ENCODE peak calls at places on chromosomes 7 and 10, in four cellular contexts. F is A549, Z is tibial nerve, M is cardiac fibroblast. X is an unnamed sample.

GRCh38 chr10:122062831-122063674 is 74.1 kb downstream of the TACC2 start:
- DNase-seq in F (peak; percentile 99), Z (peak; percentile 77), M (peak; percentile 90), X (no peak)

GRCh38 chr10:95268438-95268837 is 22.4 kb downstream of the PDLIM1 start:
- DNase-seq in F (no peak), Z (no peak), M (peak; percentile 70), X (no peak)

GRCh38 chr10:98242823-98243222 is 25.2 kb downstream of the LOXL4 start:
- DNase-seq in F (peak; percentile 19), Z (no peak), M (peak; percentile 45), X (no peak)

GRCh38 chr10:47047127-47047504 is 135.9 kb downstream of the PTPN20 start:
- DNase-seq in F (no peak), Z (no peak), M (no peak), X (no peak)

GRCh38 chr10:95248989-95249388 is 41.8 kb downstream of the PDLIM1 start:
- DNase-seq in F (no peak), Z (no peak), M (no peak), X (peak; percentile 60)

GRCh38 chr7:46178685-46179084 is 257.6 kb upstream of the IGFBP3 start:
- DNase-seq in F (no peak), Z (no peak), M (peak; percentile 70), X (peak; percentile 36)

GRCh38 chr7:96330193-96330592 is 8.3 kb upstream of the SLC25A13 start:
- DNase-seq in F (no peak), Z (no peak), M (no peak), X (no peak)

GRCh38 chr10:77313066-77313750 is 324.4 kb downstream of the KCNMA1 start:
- DNase-seq in F (no peak), Z (no peak), M (peak; percentile 64), X (no peak)

DNA sequence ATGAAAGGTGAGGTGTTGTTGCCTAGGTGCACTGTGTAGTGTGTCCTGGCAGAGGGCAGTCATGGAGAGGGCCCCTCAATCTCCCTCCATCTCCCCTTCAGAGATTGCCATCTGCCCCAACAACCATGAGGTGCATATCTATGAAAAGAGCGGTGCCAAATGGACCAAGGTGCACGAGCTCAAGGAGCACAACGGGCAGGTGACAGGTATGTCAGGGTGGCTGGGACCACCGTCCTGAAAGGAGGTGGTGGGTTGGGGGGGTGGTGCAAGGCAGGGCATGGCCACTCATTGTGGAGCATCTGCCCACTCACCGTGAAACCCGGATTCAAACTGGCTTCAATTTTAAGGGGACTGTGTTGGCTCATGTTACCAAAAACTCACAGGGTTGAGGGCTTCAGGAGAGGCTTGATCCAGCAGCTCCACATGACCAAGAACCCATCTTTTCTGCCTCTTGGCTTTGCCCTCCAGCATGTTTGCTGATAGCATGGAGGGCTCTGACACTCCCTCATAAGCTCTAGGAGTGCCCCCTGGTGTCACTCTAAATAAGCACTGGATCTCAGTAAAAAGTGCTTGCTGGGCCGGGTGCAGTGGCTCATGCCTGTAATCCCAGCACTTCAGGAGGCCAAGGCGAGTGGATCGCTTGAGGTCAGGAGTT is 12.2 kb downstream of the ARPC1B start:
- DNase-seq in F (peak; percentile 76), Z (no peak), M (peak; percentile 58), X (no peak)
- TF ChIP-seq CTCF in F (peak; percentile 33), Z (no peak), M (peak; percentile 32), X (peak; percentile 36)

DNA sequence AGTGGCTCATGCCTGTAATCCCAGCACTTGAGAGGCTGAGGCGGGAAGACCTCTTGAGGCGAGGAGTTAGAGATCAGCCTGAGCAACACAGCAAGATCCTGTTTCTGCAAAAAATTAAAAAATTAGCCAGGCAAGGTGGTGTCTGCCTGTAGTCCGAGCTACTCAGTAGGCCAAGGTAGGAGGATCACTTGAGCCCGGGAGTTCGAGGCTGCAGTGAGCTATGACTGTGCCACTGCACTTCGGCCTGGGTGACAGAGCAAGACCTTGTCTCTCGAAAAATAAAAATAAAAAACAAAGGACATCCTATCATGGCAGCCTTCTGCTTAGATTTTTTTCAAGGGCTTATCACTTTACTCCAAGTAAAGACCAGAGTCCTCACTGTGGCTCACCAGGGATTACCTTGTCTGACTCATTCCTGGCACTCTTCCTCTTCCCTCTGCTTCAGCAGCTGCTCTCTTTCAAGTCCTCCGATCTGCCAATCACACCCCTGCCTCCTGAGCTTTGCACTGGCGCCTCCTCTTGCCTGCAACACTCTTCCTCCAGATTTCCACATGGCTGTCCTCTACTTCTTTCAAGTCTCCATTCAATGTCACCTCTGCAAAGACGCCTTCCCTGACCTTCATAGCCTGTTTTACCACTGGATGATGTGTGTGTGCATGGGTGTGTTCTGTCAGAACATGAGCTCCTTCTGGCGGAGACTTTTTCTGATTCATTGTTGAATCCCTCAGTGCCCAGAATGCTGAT is 7.7 kb downstream of the PRTFDC1 start:
- DNase-seq in F (peak; percentile 79), Z (no peak), M (peak; percentile 71), X (no peak)
- TF ChIP-seq CTCF in F (peak; percentile 12), Z (no peak), M (peak; percentile 14), X (no peak)

GRCh38 chr7:91411062-91411461 is 146.8 kb downstream of the FZD1 start:
- DNase-seq in F (no peak), Z (no peak), M (no peak), X (no peak)
- TF ChIP-seq CTCF in F (no peak), Z (no peak), M (no peak), X (no peak)

GRCh38 chr7:124171068-124171467 is 138.2 kb upstream of the TMEM229A start:
- DNase-seq in F (peak; percentile 14), Z (no peak), M (peak; percentile 14), X (no peak)
- TF ChIP-seq CTCF in F (no peak), Z (no peak), M (no peak), X (peak; percentile 80)

DNA sequence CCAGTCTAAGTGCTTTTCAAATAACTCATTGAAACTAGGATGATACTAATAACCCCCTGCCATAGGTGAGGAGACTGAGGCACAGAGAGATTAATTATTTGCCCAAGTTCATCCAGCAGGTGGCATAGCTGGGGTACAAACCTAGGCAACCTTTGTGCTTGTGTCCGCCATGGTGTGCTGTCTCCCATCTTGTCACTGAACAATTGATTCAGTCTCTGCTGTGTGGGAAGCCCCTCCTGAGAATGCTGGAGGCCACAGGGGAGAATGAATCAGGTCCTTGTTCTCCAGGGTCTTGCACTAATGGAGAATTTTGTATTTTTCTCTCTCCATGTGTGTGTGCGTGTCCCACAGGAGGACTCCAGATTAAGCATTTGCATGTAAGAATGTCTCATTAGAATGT is 15.8 kb upstream of the TMEM236 start:
- DNase-seq in F (no peak), Z (no peak), M (no peak), X (no peak)
- TF ChIP-seq CTCF in F (no peak), Z (no peak), M (no peak), X (no peak)

GRCh38 chr10:91740353-91740924 is 57.8 kb upstream of the TNKS2 start:
- DNase-seq in F (no peak), Z (no peak), M (no peak), X (no peak)

GRCh38 chr10:91743460-91743859 is 54.8 kb upstream of the TNKS2 start:
- DNase-seq in F (no peak), Z (no peak), M (no peak), X (no peak)

GRCh38 chr10:91742189-91742588 is 56.0 kb upstream of the TNKS2 start:
- DNase-seq in F (no peak), Z (no peak), M (no peak), X (no peak)

GRCh38 chr10:91745086-91745831 is 53.0 kb upstream of the TNKS2 start:
- DNase-seq in F (peak; percentile 72), Z (no peak), M (peak; percentile 29), X (no peak)
- TF ChIP-seq CTCF in F (peak; percentile 65), Z (no peak), M (peak; percentile 39), X (peak; percentile 47)

GRCh38 chr10:108362306-108362705 is 1197.8 kb upstream of the SORCS1 start:
- DNase-seq in F (no peak), Z (no peak), M (no peak), X (no peak)

GRCh38 chr10:108360187-108360586 is 1195.7 kb upstream of the SORCS1 start:
- DNase-seq in F (no peak), Z (no peak), M (peak; percentile 19), X (no peak)

GRCh38 chr10:108363566-108363965 is 1199.1 kb upstream of the SORCS1 start:
- DNase-seq in F (no peak), Z (no peak), M (no peak), X (no peak)

GRCh38 chr10:108362956-108363355 is 1198.5 kb upstream of the SORCS1 start:
- DNase-seq in F (no peak), Z (no peak), M (no peak), X (no peak)

GRCh38 chr10:108358912-108359311 is 1194.4 kb upstream of the SORCS1 start:
- DNase-seq in F (peak; percentile 20), Z (no peak), M (peak; percentile 88), X (no peak)
- TF ChIP-seq CTCF in F (no peak), Z (no peak), M (no peak), X (no peak)

GRCh38 chr7:90412458-90413184 is 9.4 kb downstream of the CLDN12 start:
- DNase-seq in F (peak; percentile 50), Z (no peak), M (peak; percentile 29), X (no peak)
- TF ChIP-seq CTCF in F (peak; percentile 43), Z (no peak), M (peak; percentile 31), X (no peak)

DNA sequence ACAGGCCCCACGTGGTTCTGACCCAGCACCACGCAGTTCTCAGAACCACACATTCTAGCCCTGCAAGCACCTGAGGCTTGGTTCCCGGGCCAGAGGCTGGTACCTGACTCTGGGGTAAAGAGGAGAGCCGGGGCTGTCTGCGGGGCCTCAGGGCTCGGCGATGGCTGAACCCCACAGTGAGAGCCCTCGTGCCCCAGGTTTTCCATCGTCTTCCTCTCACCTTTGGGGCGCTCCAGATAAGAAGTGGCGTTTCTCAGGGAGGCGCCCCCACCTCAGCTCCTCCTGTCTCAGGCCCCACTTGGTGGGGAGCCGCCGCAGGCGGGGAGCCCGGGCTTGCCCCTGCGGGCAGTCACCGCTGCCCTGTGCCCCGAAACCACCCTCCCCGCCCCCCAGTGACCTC is 2.2 kb upstream of the LANCL2 start:
- DNase-seq in F (no peak), Z (no peak), M (no peak), X (no peak)
- TF ChIP-seq CTCF in F (no peak), Z (no peak), M (no peak), X (no peak)

DNA sequence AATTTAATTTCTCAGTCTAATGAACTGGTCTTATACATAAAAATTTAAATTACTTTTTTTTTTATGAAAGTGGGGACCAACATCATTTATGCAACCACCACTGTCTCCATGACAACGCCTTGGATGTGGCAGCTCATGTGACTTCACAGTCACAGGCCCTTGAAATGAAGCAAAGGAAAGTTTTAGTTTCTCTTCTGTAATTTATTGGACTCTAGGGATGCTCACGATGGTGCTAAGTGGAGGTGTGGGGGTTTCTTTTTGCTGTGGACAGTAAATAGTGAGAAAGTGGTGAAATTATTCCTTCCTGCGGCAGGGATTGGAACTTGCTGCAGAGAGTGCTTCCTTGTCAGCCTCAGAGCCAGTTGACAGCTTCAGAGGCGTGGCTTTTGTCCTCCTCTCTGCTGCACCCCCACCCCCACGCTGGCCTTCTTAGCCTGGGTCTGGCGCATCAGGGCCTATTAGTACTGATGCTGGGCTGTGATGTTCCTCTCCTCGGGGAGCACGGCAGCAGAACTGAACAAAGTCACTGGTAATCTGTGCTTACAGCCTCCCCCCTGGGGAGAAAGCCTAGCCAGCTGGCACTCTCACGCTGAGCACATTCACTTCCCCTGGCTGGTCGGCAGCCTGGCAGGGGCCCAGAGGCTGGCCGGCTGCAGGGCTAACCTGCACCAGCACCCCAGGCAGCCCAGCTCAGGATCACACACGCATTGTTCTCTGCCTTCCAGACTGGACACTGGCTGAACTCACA is 517.5 kb upstream of the GALNT17 start:
- DNase-seq in F (no peak), Z (peak; percentile 63), M (peak; percentile 2), X (peak; percentile 88)
- TF ChIP-seq CTCF in F (no peak), Z (no peak), M (no peak), X (no peak)

X was measured in osteocyte.